ENCODE peak calls at places on chromosome 14, in ten cellular contexts. V is A549, G is OCI-LY7, T is astrocyte of the spinal cord, E is lower lobe of right lung, L is PC-3, R is ovary, N is fibroblast of mammary gland, X is cardiac muscle cell, C is tibial artery. D is an unnamed sample.

GRCh38 chr14:33676135-33676566 is 274.7 kb downstream of the EGLN3 start:
- DNase-seq in V (peak; percentile 37), G (no peak), N (peak; percentile 57), E (peak; percentile 49), X (peak; percentile 62), L (peak; percentile 78), C (no peak), R (no peak), T (peak; percentile 70), D (peak; percentile 53)

GRCh38 chr14:69281450-69282169 is 21.7 kb downstream of the GALNT16 start:
- DNase-seq in V (no peak), G (no peak), N (peak; percentile 34), T (no peak), X (no peak), C (no peak), R (no peak), L (no peak), E (no peak), D (no peak)

GRCh38 chr14:104139460-104140212 is 1.2 kb downstream of the KIF26A start:
- DNase-seq in G (no peak), V (no peak), C (no peak), L (no peak), X (no peak), N (no peak), T (no peak), E (peak; percentile 41), R (peak; percentile 21), D (no peak)

GRCh38 chr14:51368721-51369163 is 128.7 kb downstream of the TMX1 start:
- DNase-seq in X (no peak), C (no peak), R (no peak), N (peak; percentile 95), L (no peak), V (no peak), T (peak; percentile 83), G (no peak), E (no peak), D (peak; percentile 68)

GRCh38 chr14:101008196-101008595 is 104.7 kb upstream of the RTL1 start:
- DNase-seq in E (no peak), R (peak; percentile 11), G (no peak), T (no peak), N (no peak), C (no peak), L (no peak), X (no peak), V (no peak), D (no peak)

GRCh38 chr14:22002860-22003284 is 329.3 kb upstream of the OR4E1 start:
- DNase-seq in R (no peak), G (peak; percentile 31), E (peak; percentile 47), N (no peak), V (peak; percentile 56), X (peak; percentile 28), C (no peak), L (peak; percentile 29), T (no peak), D (peak; percentile 22)

GRCh38 chr14:80567905-80568512 is 356.7 kb upstream of the DIO2 start:
- DNase-seq in X (no peak), C (no peak), L (peak; percentile 96), T (peak; percentile 37), E (no peak), V (no peak), R (no peak), G (no peak), N (peak; percentile 7), D (peak; percentile 91)

GRCh38 chr14:53306926-53307325 is 153.8 kb upstream of the DDHD1 start:
- DNase-seq in G (no peak), N (peak; percentile 72), E (no peak), R (no peak), T (peak; percentile 63), C (no peak), X (no peak), L (peak; percentile 48), V (no peak), D (no peak)

GRCh38 chr14:102774391-102775153 is 2.7 kb upstream of the TRAF3 start:
- DNase-seq in N (peak; percentile 77), E (no peak), T (peak; percentile 82), R (peak; percentile 59), C (peak; percentile 40), L (peak; percentile 65), V (peak; percentile 81), G (peak; percentile 67), X (peak; percentile 78), D (peak; percentile 81)

GRCh38 chr14:64973826-64974225 is 1.7 kb upstream of the RAB15 start:
- DNase-seq in T (no peak), G (no peak), X (no peak), V (no peak), C (no peak), E (no peak), N (no peak), L (no peak), R (no peak), D (no peak)

GRCh38 chr14:71701990-71702389 is 230.2 kb upstream of the RGS6 start:
- DNase-seq in G (no peak), C (no peak), R (no peak), V (no peak), L (peak; percentile 62), E (no peak), T (no peak), N (no peak), X (no peak), D (peak; percentile 94)

GRCh38 chr14:67566908-67567307 is 33.2 kb downstream of the PIGH start:
- DNase-seq in L (no peak), E (no peak), X (no peak), N (no peak), C (no peak), T (no peak), V (no peak), R (peak; percentile 48), G (no peak), D (peak; percentile 25)

GRCh38 chr14:85531594-85532391 is 1.8 kb downstream of the FLRT2 start:
- DNase-seq in R (peak; percentile 83), V (peak; percentile 79), T (peak; percentile 89), N (peak; percentile 85), E (peak; percentile 51), G (no peak), C (peak; percentile 76), X (peak; percentile 53), L (no peak), D (peak; percentile 89)

GRCh38 chr14:58738189-58738836 is 100.6 kb downstream of the DACT1 start:
- DNase-seq in R (no peak), G (no peak), L (peak; percentile 99), N (peak; percentile 93), C (no peak), E (no peak), V (peak; percentile 50), X (no peak), T (peak; percentile 89), D (peak; percentile 89)

GRCh38 chr14:36070056-36071043 is 106.2 kb downstream of the PTCSC3 start:
- DNase-seq in E (peak; percentile 78), C (no peak), L (peak; percentile 82), V (peak; percentile 82), R (no peak), N (peak; percentile 72), X (peak; percentile 77), T (peak; percentile 77), G (peak; percentile 57), D (peak; percentile 86)

GRCh38 chr14:30357791-30358190 is 201.2 kb upstream of the G2E3 start:
- DNase-seq in G (no peak), E (no peak), L (no peak), X (no peak), R (no peak), T (no peak), N (no peak), C (no peak), V (no peak), D (no peak)

GRCh38 chr14:22883191-22883976 is at the start of gene REM2:
- DNase-seq in G (no peak), L (no peak), C (no peak), E (no peak), R (no peak), T (no peak), X (peak; percentile 28), V (no peak), N (no peak), D (no peak)

GRCh38 chr14:99522025-99522401 is 40.8 kb downstream of the CCNK start:
- DNase-seq in C (no peak), N (no peak), X (no peak), V (no peak), R (no peak), E (peak; percentile 39), T (no peak), G (no peak), L (no peak), D (no peak)

GRCh38 chr14:99521176-99522024 is 40.2 kb downstream of the CCNK start:
- DNase-seq in G (no peak), V (no peak), L (no peak), X (no peak), T (no peak), C (no peak), E (peak; percentile 24), N (no peak), R (no peak), D (no peak)

GRCh38 chr14:99522934-99523660 is 41.9 kb downstream of the CCNK start:
- DNase-seq in N (no peak), R (no peak), T (peak; percentile 78), E (peak; percentile 38), G (no peak), V (no peak), C (no peak), X (peak; percentile 46), L (no peak), D (no peak)

GRCh38 chr14:99523661-99524050 is 42.4 kb downstream of the CCNK start:
- DNase-seq in R (no peak), L (no peak), E (peak; percentile 33), C (no peak), X (no peak), T (no peak), N (no peak), V (no peak), G (no peak), D (no peak)

GRCh38 chr14:99522457-99522891 is 41.3 kb downstream of the CCNK start:
- DNase-seq in E (peak; percentile 44), C (no peak), T (peak; percentile 47), N (peak; percentile 60), G (no peak), X (no peak), V (peak; percentile 55), L (peak; percentile 60), R (peak; percentile 50), D (peak; percentile 43)
- TF ChIP-seq CTCF in E (no peak), C (no peak), T (no peak), N (no peak), G (no peak), X (no peak), V (no peak), L (no peak), R (no peak), D (no peak)

GRCh38 chr14:73714656-73715081 is 485 bp upstream of the PNMA1 start:
- DNase-seq in C (no peak), E (no peak), G (no peak), T (peak; percentile 72), X (no peak), R (no peak), V (no peak), L (peak; percentile 39), N (peak; percentile 45), D (no peak)
- H3K4me3 ChIP-seq in C (peak overlapping the region; percentile 91), E (peak overlapping the region; percentile 88), G (peak overlapping the region; percentile 71), T (peak overlapping the region; percentile 79), X (peak overlapping the region; percentile 62), R (peak overlapping the region; percentile 66), V (peak overlapping the region; percentile 73), L (peak overlapping the region; percentile 99), N (peak overlapping the region; percentile 11), D (no peak overlapping the region)

GRCh38 chr14:74048291-74048690 is 29.1 kb downstream of the BBOF1 start:
- DNase-seq in X (peak; percentile 7), T (peak; percentile 5), E (no peak), L (peak; percentile 78), G (peak; percentile 21), N (no peak), R (no peak), V (peak; percentile 49), C (no peak), D (peak; percentile 68)
- TF ChIP-seq CTCF in X (no peak), T (peak; percentile 23), E (no peak), L (peak; percentile 63), G (peak; percentile 67), N (no peak), R (no peak), V (no peak), C (no peak), D (no peak)

GRCh38 chr14:91264151-91265150 is 19.9 kb upstream of the GPR68 start:
- DNase-seq in C (no peak), R (no peak), X (peak; percentile 29), N (no peak), L (peak; percentile 30), T (no peak), G (no peak), E (peak; percentile 60), V (no peak), D (no peak)
- H3K4me3 ChIP-seq in C (peak overlapping the region; percentile 22), R (peak overlapping the region; percentile 30), X (no peak overlapping the region), N (peak overlapping the region; percentile 22), L (peak overlapping the region; percentile 77), T (peak overlapping the region; percentile 28), G (no peak overlapping the region), E (peak overlapping the region; percentile 57), V (peak overlapping the region; percentile 36), D (peak overlapping the region; percentile 31)